ENCODE peak calls at places on chromosomes 7 and 10, in eight cellular contexts. T, X, R, I, U, Y, F and D are unnamed samples.

GRCh38 chr7:1466524-1467271 is 7.4 kb upstream of the MICALL2 start:
- DNase-seq in I (no peak), U (no peak), T (peak; percentile 43), R (peak; percentile 84), Y (peak; percentile 29), F (peak; percentile 43), X (peak; percentile 58), D (peak; percentile 32)

GRCh38 chr7:90957883-90958282 is 306.4 kb upstream of the FZD1 start:
- DNase-seq in X (no peak), F (no peak), U (no peak), I (no peak), R (no peak), Y (no peak), T (no peak), D (no peak)

GRCh38 chr7:130430841-130431713 is 9.7 kb downstream of the CEP41 start:
- DNase-seq in R (no peak), I (no peak), U (no peak), T (peak; percentile 49), F (no peak), X (no peak), Y (peak; percentile 76), D (no peak)

GRCh38 chr10:104483582-104483981 is 129.9 kb downstream of the CFAP58 start:
- DNase-seq in U (no peak), T (no peak), R (no peak), F (no peak), I (no peak), Y (no peak), X (no peak), D (peak; percentile 7)

GRCh38 chr10:63520463-63521388 is 475 bp upstream of the REEP3 start:
- DNase-seq in F (peak; percentile 57), T (peak; percentile 16), I (peak; percentile 57), U (peak; percentile 16), Y (no peak), R (peak; percentile 50), X (peak; percentile 70), D (peak; percentile 75)

GRCh38 chr10:59037506-59037905 is 138.9 kb upstream of the PHYHIPL start:
- DNase-seq in X (no peak), I (no peak), Y (no peak), T (no peak), R (no peak), F (no peak), U (no peak), D (no peak)

GRCh38 chr10:118840776-118841468 is 86.2 kb upstream of the CACUL1 start:
- DNase-seq in F (no peak), R (no peak), Y (no peak), U (no peak), T (no peak), I (no peak), X (no peak), D (no peak)

GRCh38 chr7:335358-336148 is 45.6 kb downstream of the FOXL3 start:
- DNase-seq in F (no peak), I (no peak), Y (no peak), R (no peak), T (no peak), U (no peak), X (no peak), D (no peak)